ENCODE peak calls at places on chromosomes 1 and 21, in ten cellular contexts. M, G, V, O, X, J, I, Q, Y and K are unnamed samples.
A peak's percentile ranks its signal among the peaks of the same experiment; 100 is the strongest.

GRCh38 chr21:36639769-36640168 is 59.1 kb upstream of the SIM2 start:
- DNase-seq in M (no peak), G (no peak), V (no peak), O (no peak), X (no peak), J (no peak), I (no peak), Q (no peak), Y (no peak), K (no peak)

GRCh38 chr1:42463906-42464305 is 820 bp downstream of the CCDC30 start:
- DNase-seq in M (no peak), G (no peak), V (no peak), O (no peak), X (no peak), J (no peak), I (no peak), Q (no peak), Y (no peak), K (no peak)

GRCh38 chr1:24161270-24161669 is 18.3 kb upstream of the IL22RA1 start:
- DNase-seq in M (no peak), G (no peak), V (no peak), O (no peak), X (peak; percentile 65), J (no peak), I (no peak), Q (no peak), Y (peak; percentile 38), K (no peak)

GRCh38 chr1:17460265-17460664 is 20.8 kb upstream of the RCC2 start:
- DNase-seq in M (no peak), G (no peak), V (no peak), O (no peak), X (no peak), J (no peak), I (no peak), Q (no peak), Y (no peak), K (no peak)

GRCh38 chr1:15950302-15950701 is 25.6 kb downstream of the ZBTB17 start:
- DNase-seq in M (no peak), G (no peak), V (no peak), O (no peak), X (no peak), J (no peak), I (peak; percentile 23), Q (no peak), Y (no peak), K (no peak)

GRCh38 chr1:185603158-185603557 is 131.0 kb upstream of the HMCN1 start:
- DNase-seq in M (no peak), G (no peak), V (no peak), O (no peak), X (no peak), J (no peak), I (peak; percentile 35), Q (no peak), Y (no peak), K (peak; percentile 12)

GRCh38 chr1:226784081-226785049 is 45.3 kb upstream of the ITPKB start:
- DNase-seq in M (peak; percentile 18), G (no peak), V (peak; percentile 10), O (peak; percentile 24), X (no peak), J (no peak), I (no peak), Q (no peak), Y (no peak), K (no peak)

GRCh38 chr1:200075938-200076546 is 48.5 kb downstream of the NR5A2 start:
- DNase-seq in M (peak; percentile 72), G (peak; percentile 59), V (peak; percentile 60), O (peak; percentile 82), X (no peak), J (no peak), I (no peak), Q (no peak), Y (no peak), K (no peak)

GRCh38 chr1:82099170-82099569 is 298.4 kb downstream of the ADGRL2 start:
- DNase-seq in M (no peak), G (no peak), V (no peak), O (no peak), X (no peak), J (no peak), I (no peak), Q (no peak), Y (no peak), K (no peak)

GRCh38 chr1:201708691-201709090 is 120.3 kb upstream of the IPO9 start:
- DNase-seq in M (no peak), G (no peak), V (no peak), O (no peak), X (no peak), J (no peak), I (no peak), Q (no peak), Y (no peak), K (no peak)

DNA sequence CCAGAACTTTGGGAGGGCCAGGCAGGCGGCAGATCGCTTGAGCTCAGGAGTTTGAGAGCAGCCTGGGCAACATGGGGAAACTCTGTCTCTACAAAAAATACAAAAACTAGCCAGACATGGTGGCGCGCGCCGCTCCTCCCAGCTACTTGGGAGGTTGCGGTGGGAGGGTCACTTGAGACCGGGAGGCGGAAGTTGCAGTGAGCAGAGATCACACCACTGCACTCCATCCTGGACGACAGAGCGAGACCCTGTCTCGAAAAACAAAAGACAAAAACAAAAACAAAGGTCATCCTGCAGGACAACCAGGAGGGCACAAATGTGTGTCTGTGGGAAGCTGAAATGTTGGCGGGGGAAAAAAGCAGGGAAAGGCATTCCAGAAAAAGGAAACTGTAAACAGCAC is 104.1 kb upstream of the HNRNPU start:
- DNase-seq in M (no peak), G (no peak), V (peak; percentile 39), O (no peak), X (no peak), J (no peak), I (no peak), Q (no peak), Y (no peak), K (no peak)
- H3K4me3 ChIP-seq in M (no peak overlapping the region), G (no peak overlapping the region), V (peak overlapping the region; percentile 6), O (no peak overlapping the region), X (no peak overlapping the region), J (peak overlapping the region; percentile 81), I (no peak overlapping the region), Q (no peak overlapping the region), Y (peak overlapping the region; percentile 80), K (no peak overlapping the region)

DNA sequence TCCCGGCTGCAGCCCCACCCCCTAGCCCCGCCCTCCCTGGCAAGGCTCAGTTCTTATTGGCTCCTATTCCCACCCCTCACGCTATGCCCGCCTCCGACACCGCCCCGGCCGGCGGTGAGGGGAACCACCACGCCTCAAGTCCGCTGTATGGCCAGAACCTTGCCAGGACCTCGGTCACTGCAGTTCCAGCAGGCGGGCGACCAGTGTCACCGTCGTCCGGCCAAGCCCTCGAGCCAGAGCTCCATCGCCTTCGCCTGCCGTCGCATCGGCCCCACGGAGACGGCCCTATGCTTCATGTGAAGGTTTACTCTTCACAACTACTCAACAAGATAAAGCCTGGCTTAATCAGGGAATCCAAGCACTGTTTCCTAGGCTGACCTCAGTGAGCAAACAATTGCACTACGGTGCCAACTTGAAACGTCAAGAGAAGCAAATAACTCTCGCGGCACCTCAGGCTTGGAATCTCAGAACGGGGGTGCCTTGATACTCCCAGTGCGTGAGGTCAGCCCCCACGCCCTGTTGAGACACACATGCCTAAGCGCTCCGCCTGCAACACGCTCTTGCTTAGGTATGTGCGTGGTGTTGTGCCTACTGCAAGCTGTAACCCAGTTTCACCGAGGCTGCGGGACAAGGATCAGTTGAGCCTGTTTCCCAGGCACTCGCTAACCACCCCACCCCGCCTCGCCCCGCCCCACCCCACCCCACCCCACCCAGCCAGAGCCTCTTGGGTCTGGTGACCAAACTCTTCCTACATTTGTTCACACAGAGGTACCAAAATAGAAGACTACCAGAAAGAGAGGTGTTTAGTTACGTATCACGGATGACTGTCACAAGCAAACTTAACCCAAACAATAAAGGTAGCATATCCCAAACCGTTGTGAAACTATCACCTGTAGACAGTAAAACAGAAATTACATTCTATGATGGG is 498 bp upstream of the DENND2C start:
- DNase-seq in M (peak; percentile 89), G (peak; percentile 65), V (peak; percentile 85), O (peak; percentile 97), X (peak; percentile 93), J (peak; percentile 80), I (peak; percentile 92), Q (peak; percentile 67), Y (peak; percentile 98), K (peak; percentile 53)
- TF ChIP-seq CTCF in M (no peak), G (no peak), V (no peak), O (no peak), X (no peak), J (peak; percentile 42), I (no peak), Q (peak; percentile 12), Y (no peak), K (no peak)

DNA sequence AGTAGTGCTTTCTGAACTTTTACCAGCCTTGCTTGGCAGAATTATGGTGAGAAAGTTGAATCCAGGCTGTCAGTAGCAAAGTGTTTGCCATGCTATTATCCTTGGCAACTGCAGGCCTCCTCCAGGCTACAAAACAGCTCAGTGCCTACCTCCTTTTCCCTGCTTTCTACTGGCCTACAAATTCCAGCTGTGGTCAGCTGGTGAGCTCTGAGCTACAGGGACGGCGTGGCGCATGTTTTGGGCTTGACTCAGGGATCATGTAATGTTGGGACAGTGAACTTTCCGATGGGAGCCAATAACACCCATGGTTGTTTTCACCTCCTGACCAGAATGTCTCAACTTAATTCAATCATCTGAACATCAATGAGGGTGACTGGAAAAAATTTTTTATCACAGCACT is 456.2 kb upstream of the ADAMTS5 start:
- DNase-seq in M (peak; percentile 93), G (no peak), V (peak; percentile 97), O (peak; percentile 98), X (no peak), J (peak; percentile 20), I (no peak), Q (no peak), Y (no peak), K (no peak)
- H3K4me3 ChIP-seq in M (no peak overlapping the region), G (no peak overlapping the region), V (no peak overlapping the region), O (no peak overlapping the region), X (no peak overlapping the region), J (no peak overlapping the region), I (no peak overlapping the region), Q (no peak overlapping the region), Y (no peak overlapping the region), K (no peak overlapping the region)

DNA sequence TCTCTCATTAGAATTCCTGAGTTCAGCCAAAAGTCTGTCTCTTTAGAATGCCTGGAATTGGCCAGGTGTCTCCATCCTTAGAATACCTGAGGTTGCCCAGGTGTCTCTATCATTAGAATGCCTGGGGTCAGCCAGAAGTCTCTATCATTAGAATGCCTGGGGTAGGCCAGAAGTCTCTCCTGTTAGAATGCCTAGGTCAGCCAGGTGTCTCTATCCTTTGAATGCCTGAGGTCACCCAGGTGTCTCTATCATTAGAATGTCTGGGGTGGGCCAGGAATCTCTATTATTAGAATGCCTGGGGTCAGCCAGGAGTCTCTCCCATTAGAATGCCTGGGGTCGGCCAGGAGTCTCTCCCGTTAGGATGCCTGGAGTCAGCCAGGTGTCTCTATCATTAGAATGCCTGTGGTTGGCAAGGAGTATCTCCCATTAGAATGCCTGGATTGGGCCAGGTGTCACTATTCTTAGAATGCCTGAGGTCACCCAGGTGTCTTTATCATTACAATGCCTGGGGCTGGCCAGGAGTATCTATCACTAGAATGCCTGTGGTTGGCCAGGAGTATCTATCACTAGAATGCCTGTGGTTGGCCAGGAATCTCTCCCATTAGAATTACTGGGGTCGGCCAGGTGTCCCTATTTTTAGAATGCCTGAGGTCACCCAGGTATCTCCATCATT is 43.0 kb downstream of the RNF187 start:
- DNase-seq in M (no peak), G (no peak), V (no peak), O (no peak), X (no peak), J (no peak), I (no peak), Q (no peak), Y (no peak), K (no peak)
- TF ChIP-seq CTCF in M (no peak), G (no peak), V (no peak), O (no peak), X (no peak), J (no peak), I (no peak), Q (no peak), Y (no peak), K (no peak)